ENCODE peak calls at places on chromosomes 5 and 9, in nine cellular contexts. One of them, this sample, is unnamed.

GRCh38 chr5:43416233-43416987 is 4.2 kb upstream of the CCL28 start:
- DNase-seq in CD8-positive, alpha-beta T cell: no peak
- DNase-seq in left ventricle myocardium inferior: no peak
- DNase-seq in right lobe of liver: no peak
- DNase-seq in AG09309: no peak
- DNase-seq in AG04450: no peak
- DNase-seq in cardiac fibroblast: no peak
- DNase-seq in ovary: no peak
- DNase-seq in astrocyte: peak
- DNase-seq in this sample: no peak

GRCh38 chr9:19404278-19405075 is 4.3 kb upstream of the ACER2 start:
- DNase-seq in CD8-positive, alpha-beta T cell: no peak
- DNase-seq in left ventricle myocardium inferior: no peak
- DNase-seq in right lobe of liver: no peak
- DNase-seq in AG09309: no peak
- DNase-seq in AG04450: no peak
- DNase-seq in cardiac fibroblast: no peak
- DNase-seq in ovary: no peak
- DNase-seq in astrocyte: no peak
- DNase-seq in this sample: no peak

GRCh38 chr9:86073839-86074238 is 25.5 kb downstream of the GOLM1 start:
- DNase-seq in CD8-positive, alpha-beta T cell: no peak
- DNase-seq in left ventricle myocardium inferior: no peak
- DNase-seq in right lobe of liver: no peak
- DNase-seq in AG09309: no peak
- DNase-seq in AG04450: no peak
- DNase-seq in cardiac fibroblast: no peak
- DNase-seq in ovary: no peak
- DNase-seq in astrocyte: no peak
- DNase-seq in this sample: no peak

GRCh38 chr5:163963881-163964280 is 458.5 kb downstream of the MAT2B start:
- DNase-seq in CD8-positive, alpha-beta T cell: no peak
- DNase-seq in left ventricle myocardium inferior: no peak
- DNase-seq in right lobe of liver: no peak
- DNase-seq in AG09309: peak
- DNase-seq in AG04450: no peak
- DNase-seq in cardiac fibroblast: peak
- DNase-seq in ovary: no peak
- DNase-seq in astrocyte: peak
- DNase-seq in this sample: peak

GRCh38 chr9:112582371-112582770 is 95.7 kb downstream of the KIAA1958 start:
- DNase-seq in CD8-positive, alpha-beta T cell: no peak
- DNase-seq in left ventricle myocardium inferior: no peak
- DNase-seq in right lobe of liver: no peak
- DNase-seq in AG09309: no peak
- DNase-seq in AG04450: no peak
- DNase-seq in cardiac fibroblast: no peak
- DNase-seq in ovary: no peak
- DNase-seq in astrocyte: no peak
- DNase-seq in this sample: no peak

GRCh38 chr5:140672455-140673186 is 755 bp downstream of the DND1 start:
- DNase-seq in CD8-positive, alpha-beta T cell: no peak
- DNase-seq in left ventricle myocardium inferior: no peak
- DNase-seq in right lobe of liver: peak
- DNase-seq in AG09309: no peak
- DNase-seq in AG04450: no peak
- DNase-seq in cardiac fibroblast: peak
- DNase-seq in ovary: peak
- DNase-seq in astrocyte: no peak
- DNase-seq in this sample: peak

GRCh38 chr5:63032343-63032742 is 453.7 kb downstream of the LRRC70 start:
- DNase-seq in CD8-positive, alpha-beta T cell: no peak
- DNase-seq in left ventricle myocardium inferior: no peak
- DNase-seq in right lobe of liver: no peak
- DNase-seq in AG09309: no peak
- DNase-seq in AG04450: no peak
- DNase-seq in cardiac fibroblast: no peak
- DNase-seq in ovary: no peak
- DNase-seq in astrocyte: no peak
- DNase-seq in this sample: no peak

GRCh38 chr9:11269036-11269435 is 656.2 kb upstream of the PTPRD start:
- DNase-seq in CD8-positive, alpha-beta T cell: no peak
- DNase-seq in left ventricle myocardium inferior: no peak
- DNase-seq in right lobe of liver: no peak
- DNase-seq in AG09309: no peak
- DNase-seq in AG04450: no peak
- DNase-seq in cardiac fibroblast: peak
- DNase-seq in ovary: no peak
- DNase-seq in astrocyte: no peak
- DNase-seq in this sample: peak

GRCh38 chr9:79883073-79883645 is 311.4 kb downstream of the TLE4 start:
- DNase-seq in CD8-positive, alpha-beta T cell: peak
- DNase-seq in left ventricle myocardium inferior: peak
- DNase-seq in right lobe of liver: no peak
- DNase-seq in AG09309: no peak
- DNase-seq in AG04450: no peak
- DNase-seq in cardiac fibroblast: no peak
- DNase-seq in ovary: no peak
- DNase-seq in astrocyte: no peak
- DNase-seq in this sample: no peak

GRCh38 chr9:124222918-124223720 is 34.6 kb upstream of the NEK6 start:
- DNase-seq in CD8-positive, alpha-beta T cell: no peak
- DNase-seq in left ventricle myocardium inferior: peak
- DNase-seq in right lobe of liver: peak
- DNase-seq in AG09309: no peak
- DNase-seq in AG04450: no peak
- DNase-seq in cardiac fibroblast: peak
- DNase-seq in ovary: peak
- DNase-seq in astrocyte: no peak
- DNase-seq in this sample: peak

DNA sequence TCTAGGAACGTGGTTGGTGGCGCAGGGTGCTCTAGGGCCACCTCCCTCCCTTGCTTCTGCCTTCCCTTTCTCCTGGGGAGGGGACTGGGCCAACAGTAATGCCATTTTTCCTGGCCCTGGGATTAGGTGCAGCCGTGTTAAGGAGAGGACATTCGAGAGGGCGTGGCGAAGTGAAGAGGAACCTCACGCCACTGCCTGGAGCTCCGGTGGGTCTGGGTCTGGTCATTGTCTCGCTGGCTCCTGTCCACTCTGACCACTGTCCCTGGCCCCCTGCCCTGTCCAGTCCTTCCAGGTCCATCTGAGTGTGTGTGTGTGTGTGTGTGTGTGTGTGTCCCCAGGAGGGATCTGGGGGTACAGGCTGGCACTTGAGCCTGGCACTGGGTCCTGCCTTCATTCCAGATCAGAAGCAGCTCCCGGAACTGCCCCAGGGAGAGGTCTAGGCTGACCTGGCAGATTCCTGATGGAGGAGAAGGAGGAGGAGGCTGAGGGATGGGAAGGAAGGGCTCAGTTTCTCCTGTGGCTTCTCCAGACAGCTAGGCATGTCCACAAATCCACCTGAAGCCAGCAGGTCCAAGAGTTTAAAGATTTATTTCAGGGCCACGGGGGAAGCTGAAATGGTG is at the start of gene NDST1:
- DNase-seq in CD8-positive, alpha-beta T cell: no peak
- DNase-seq in left ventricle myocardium inferior: no peak
- DNase-seq in right lobe of liver: no peak
- DNase-seq in AG09309: no peak
- DNase-seq in AG04450: no peak
- DNase-seq in cardiac fibroblast: no peak
- DNase-seq in ovary: no peak
- DNase-seq in astrocyte: no peak
- DNase-seq in this sample: no peak
- H3K4me3 ChIP-seq in CD8-positive, alpha-beta T cell: no peak
- H3K4me3 ChIP-seq in left ventricle myocardium inferior: no peak
- H3K4me3 ChIP-seq in right lobe of liver: no peak
- H3K4me3 ChIP-seq in AG09309: no peak
- H3K4me3 ChIP-seq in AG04450: no peak
- H3K4me3 ChIP-seq in cardiac fibroblast: no peak
- H3K4me3 ChIP-seq in ovary: no peak
- H3K4me3 ChIP-seq in astrocyte: no peak
- H3K4me3 ChIP-seq in this sample: no peak

DNA sequence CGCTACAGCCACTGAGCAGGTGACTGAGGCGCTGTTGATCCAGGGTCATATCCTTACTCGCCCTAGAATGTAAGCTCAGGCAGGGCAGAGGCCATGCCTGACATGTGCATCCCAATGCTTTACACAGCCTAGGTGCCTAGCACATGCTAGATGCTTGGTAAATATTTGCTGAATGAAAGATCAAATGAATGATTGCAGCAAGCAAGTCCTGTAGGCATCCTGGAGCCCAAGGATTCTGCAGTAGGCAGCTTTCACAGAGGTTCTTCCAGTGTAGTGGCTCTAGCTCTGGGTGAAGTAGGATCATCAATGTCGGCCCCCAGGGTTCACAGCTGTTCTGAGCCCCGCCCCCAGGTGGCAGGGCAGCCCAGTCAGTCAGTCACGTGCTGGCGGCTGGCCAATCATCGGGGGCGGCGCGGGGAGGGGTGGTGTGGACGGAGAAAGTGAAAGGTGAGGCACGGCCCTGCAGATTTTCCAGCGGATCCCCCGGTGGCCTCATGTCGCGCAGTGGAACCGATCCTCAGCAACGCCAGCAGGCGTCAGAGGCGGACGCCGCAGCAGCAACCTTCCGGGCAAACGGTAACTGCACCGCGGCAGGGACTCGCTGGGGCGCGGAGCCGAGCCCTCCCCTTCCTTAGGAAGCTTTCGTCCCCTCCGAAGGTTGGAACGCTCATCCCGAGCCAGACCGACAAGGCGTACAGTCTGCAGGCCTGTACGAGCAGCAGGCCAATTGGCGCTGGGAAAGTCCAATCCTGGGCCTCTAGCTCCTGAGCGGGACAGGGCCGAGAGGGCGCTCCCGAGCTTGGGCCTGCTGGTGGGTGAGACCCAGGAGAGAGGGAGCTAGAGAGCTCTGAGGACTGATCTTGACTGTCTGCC is at the start of gene GALT:
- DNase-seq in CD8-positive, alpha-beta T cell: peak
- DNase-seq in left ventricle myocardium inferior: peak
- DNase-seq in right lobe of liver: peak
- DNase-seq in AG09309: peak
- DNase-seq in AG04450: peak
- DNase-seq in cardiac fibroblast: peak
- DNase-seq in ovary: peak
- DNase-seq in astrocyte: peak
- DNase-seq in this sample: peak
- TF ChIP-seq CTCF in CD8-positive, alpha-beta T cell: peak
- TF ChIP-seq CTCF in left ventricle myocardium inferior: peak
- TF ChIP-seq CTCF in right lobe of liver: peak
- TF ChIP-seq CTCF in AG09309: peak
- TF ChIP-seq CTCF in AG04450: peak
- TF ChIP-seq CTCF in cardiac fibroblast: peak
- TF ChIP-seq CTCF in ovary: no peak
- TF ChIP-seq CTCF in astrocyte: no peak
- TF ChIP-seq CTCF in this sample: peak

GRCh38 chr5:167664222-167664804 is 627.1 kb upstream of the WWC1 start:
- DNase-seq in CD8-positive, alpha-beta T cell: no peak
- DNase-seq in left ventricle myocardium inferior: no peak
- DNase-seq in right lobe of liver: no peak
- DNase-seq in AG09309: no peak
- DNase-seq in AG04450: no peak
- DNase-seq in cardiac fibroblast: no peak
- DNase-seq in ovary: no peak
- DNase-seq in astrocyte: no peak
- DNase-seq in this sample: no peak
- H3K4me3 ChIP-seq in CD8-positive, alpha-beta T cell: no peak
- H3K4me3 ChIP-seq in left ventricle myocardium inferior: no peak
- H3K4me3 ChIP-seq in right lobe of liver: no peak
- H3K4me3 ChIP-seq in AG09309: no peak
- H3K4me3 ChIP-seq in AG04450: no peak
- H3K4me3 ChIP-seq in cardiac fibroblast: no peak
- H3K4me3 ChIP-seq in ovary: no peak
- H3K4me3 ChIP-seq in astrocyte: no peak
- H3K4me3 ChIP-seq in this sample: no peak

DNA sequence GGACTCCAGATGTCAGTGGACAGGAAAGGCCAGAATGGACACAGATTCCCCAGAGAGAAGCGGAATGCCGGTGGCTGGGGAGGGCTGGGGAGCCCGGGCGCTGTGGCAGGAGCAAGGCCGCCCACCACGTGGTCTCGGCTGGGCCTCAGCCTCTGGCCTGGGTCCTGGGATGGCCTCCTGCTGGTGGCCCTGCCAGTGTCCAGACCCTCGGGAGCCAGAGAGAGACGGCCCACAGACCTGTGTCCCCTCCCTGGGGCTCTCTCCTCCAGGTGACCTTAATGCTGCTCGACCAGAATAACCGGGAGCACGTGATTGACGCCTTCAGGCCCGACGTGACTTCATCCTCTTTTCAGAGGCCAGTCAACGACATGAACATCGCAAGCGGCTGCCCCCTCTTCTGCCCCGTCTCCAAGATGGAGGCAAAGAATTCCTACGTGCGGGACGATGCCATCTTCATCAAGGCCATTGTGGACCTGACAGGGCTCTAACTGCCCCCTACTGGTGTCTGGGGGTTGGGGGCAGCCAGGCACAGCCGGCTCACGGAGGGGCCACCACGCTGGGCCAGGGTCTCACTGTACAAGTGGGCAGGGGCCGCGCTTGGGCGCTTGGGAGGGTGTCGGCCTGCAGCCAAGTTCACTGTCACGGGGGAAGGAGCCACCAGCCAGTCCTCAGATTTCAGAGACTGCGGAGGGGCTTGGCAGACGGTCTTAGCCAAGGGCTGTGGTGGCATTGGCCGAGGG is 19.0 kb downstream of the FBXW5 start:
- DNase-seq in CD8-positive, alpha-beta T cell: no peak
- DNase-seq in left ventricle myocardium inferior: peak
- DNase-seq in right lobe of liver: no peak
- DNase-seq in AG09309: no peak
- DNase-seq in AG04450: no peak
- DNase-seq in cardiac fibroblast: no peak
- DNase-seq in ovary: no peak
- DNase-seq in astrocyte: no peak
- DNase-seq in this sample: no peak
- TF ChIP-seq CTCF in CD8-positive, alpha-beta T cell: no peak
- TF ChIP-seq CTCF in left ventricle myocardium inferior: peak
- TF ChIP-seq CTCF in right lobe of liver: no peak
- TF ChIP-seq CTCF in AG09309: no peak
- TF ChIP-seq CTCF in AG04450: no peak
- TF ChIP-seq CTCF in cardiac fibroblast: no peak
- TF ChIP-seq CTCF in ovary: no peak
- TF ChIP-seq CTCF in astrocyte: no peak
- TF ChIP-seq CTCF in this sample: no peak

GRCh38 chr5:16457853-16458252 is 7.7 kb downstream of the ZNF622 start:
- DNase-seq in CD8-positive, alpha-beta T cell: no peak
- DNase-seq in left ventricle myocardium inferior: no peak
- DNase-seq in right lobe of liver: no peak
- DNase-seq in AG09309: no peak
- DNase-seq in AG04450: no peak
- DNase-seq in cardiac fibroblast: peak
- DNase-seq in ovary: no peak
- DNase-seq in astrocyte: peak
- DNase-seq in this sample: no peak
- H3K4me3 ChIP-seq in CD8-positive, alpha-beta T cell: no peak
- H3K4me3 ChIP-seq in left ventricle myocardium inferior: no peak
- H3K4me3 ChIP-seq in right lobe of liver: no peak
- H3K4me3 ChIP-seq in AG09309: no peak
- H3K4me3 ChIP-seq in AG04450: no peak
- H3K4me3 ChIP-seq in cardiac fibroblast: no peak
- H3K4me3 ChIP-seq in ovary: no peak
- H3K4me3 ChIP-seq in astrocyte: no peak
- H3K4me3 ChIP-seq in this sample: no peak